ENCODE peak calls at places on chromosomes 3 and 15, in four cellular contexts. L, U, I and Z are unnamed samples.

GRCh38 chr15:45425135-45425534 is 46.8 kb upstream of the GATM start:
- DNase-seq in L (no peak), U (no peak), I (peak; percentile 19), Z (peak; percentile 26)

GRCh38 chr3:171088984-171089754 is 62.6 kb upstream of the SLC2A2 start:
- DNase-seq in L (peak; percentile 23), U (no peak), I (peak; percentile 77), Z (peak; percentile 43)

GRCh38 chr3:33577173-33577572 is 137.0 kb upstream of the UBP1 start:
- DNase-seq in L (peak; percentile 54), U (no peak), I (no peak), Z (no peak)

GRCh38 chr15:66703540-66703941 is 1.5 kb downstream of the SMAD6 start:
- DNase-seq in L (no peak), U (no peak), I (no peak), Z (peak; percentile 74)

GRCh38 chr15:91967935-91968605 is 114.6 kb downstream of the SLCO3A1 start:
- DNase-seq in L (no peak), U (no peak), I (no peak), Z (no peak)

GRCh38 chr3:147413712-147414325 is 4.7 kb downstream of the ZIC1 start:
- DNase-seq in L (no peak), U (no peak), I (no peak), Z (no peak)

GRCh38 chr3:52385157-52385556 is 59.7 kb downstream of the SEMA3G start:
- DNase-seq in L (peak; percentile 42), U (peak; percentile 64), I (peak; percentile 26), Z (peak; percentile 65)

GRCh38 chr3:40516201-40516600 is 8.6 kb upstream of the ZNF621 start:
- DNase-seq in L (no peak), U (no peak), I (no peak), Z (no peak)

GRCh38 chr3:4359805-4360502 is 56.8 kb downstream of the SETMAR start:
- DNase-seq in L (no peak), U (no peak), I (no peak), Z (no peak)

GRCh38 chr15:42338500-42338899 is 20.8 kb upstream of the CAPN3 start:
- DNase-seq in L (no peak), U (no peak), I (no peak), Z (no peak)

GRCh38 chr3:13115991-13116390 is 42.8 kb upstream of the IQSEC1 start:
- DNase-seq in L (no peak), U (no peak), I (no peak), Z (no peak)

GRCh38 chr15:41512512-41513281 is 930 bp downstream of the LTK start:
- DNase-seq in L (no peak), U (no peak), I (no peak), Z (peak; percentile 85)

GRCh38 chr3:49803464-49804140 is 541 bp downstream of the INKA1 start:
- DNase-seq in L (no peak), U (no peak), I (peak; percentile 69), Z (peak; percentile 85)

GRCh38 chr3:61537366-61537765 is 24.0 kb upstream of the PTPRG start:
- DNase-seq in L (no peak), U (no peak), I (no peak), Z (no peak)

GRCh38 chr3:187770224-187770623 is 25.0 kb upstream of the BCL6 start:
- DNase-seq in L (no peak), U (no peak), I (no peak), Z (no peak)

GRCh38 chr3:52248816-52249547 is 3.4 kb downstream of the PPM1M start:
- DNase-seq in L (no peak), U (no peak), I (peak; percentile 38), Z (no peak)

GRCh38 chr3:53078656-53079055 is 32.8 kb upstream of the SFMBT1 start:
- DNase-seq in L (no peak), U (no peak), I (no peak), Z (no peak)

GRCh38 chr15:34125945-34126344 is 24.1 kb downstream of the PGBD4 start:
- DNase-seq in L (no peak), U (no peak), I (no peak), Z (no peak)

GRCh38 chr15:38054488-38054887 is 120.0 kb downstream of the TMCO5A start:
- DNase-seq in L (no peak), U (no peak), I (no peak), Z (no peak)

GRCh38 chr3:133542871-133543270 is 30.6 kb upstream of the CDV3 start:
- DNase-seq in L (no peak), U (no peak), I (no peak), Z (peak; percentile 14)

GRCh38 chr15:82093774-82094211 is 48.0 kb upstream of the MEX3B start:
- DNase-seq in L (peak; percentile 41), U (peak; percentile 74), I (peak; percentile 74), Z (peak; percentile 28)

GRCh38 chr15:75751901-75752300 is 39.3 kb upstream of the CSPG4 start:
- DNase-seq in L (no peak), U (no peak), I (no peak), Z (no peak)

GRCh38 chr3:192835818-192836468 is 81.7 kb downstream of the MB21D2 start:
- DNase-seq in L (no peak), U (no peak), I (no peak), Z (peak; percentile 36)

GRCh38 chr3:46979958-46980497 is 562 bp downstream of the NBEAL2 start:
- DNase-seq in L (no peak), U (no peak), I (no peak), Z (peak; percentile 54)

GRCh38 chr3:69210068-69210730 is 87.8 kb upstream of the LMOD3 start:
- DNase-seq in L (no peak), U (no peak), I (no peak), Z (no peak)

GRCh38 chr3:197426161-197426566 is 127.8 kb upstream of the DLG1 start:
- DNase-seq in L (no peak), U (no peak), I (no peak), Z (no peak)

GRCh38 chr3:89278305-89278704 is 170.9 kb downstream of the EPHA3 start:
- DNase-seq in L (peak; percentile 54), U (no peak), I (no peak), Z (no peak)

GRCh38 chr15:55775316-55775715 is 32.4 kb upstream of the PRTG start:
- DNase-seq in L (no peak), U (no peak), I (no peak), Z (peak; percentile 55)

GRCh38 chr3:123186695-123187094 is 15.0 kb upstream of the SEC22A start:
- DNase-seq in L (no peak), U (no peak), I (peak; percentile 50), Z (no peak)

GRCh38 chr3:155517907-155518306 is 224.4 kb upstream of the STRIT1 start:
- DNase-seq in L (no peak), U (no peak), I (no peak), Z (no peak)

GRCh38 chr3:177249203-177249602 is 51.9 kb upstream of the TBL1XR1 start:
- DNase-seq in L (no peak), U (no peak), I (no peak), Z (no peak)

GRCh38 chr3:143428351-143428750 is 308.8 kb downstream of the CHST2 start:
- DNase-seq in L (no peak), U (no peak), I (no peak), Z (no peak)

GRCh38 chr3:52752045-52752660 is 18.6 kb downstream of the NEK4 start:
- DNase-seq in L (no peak), U (no peak), I (no peak), Z (no peak)

GRCh38 chr3:69770219-69770618 is 31.0 kb downstream of the MITF start:
- DNase-seq in L (no peak), U (no peak), I (peak; percentile 77), Z (no peak)

GRCh38 chr15:25661898-25662297 is 201.2 kb downstream of the ATP10A start:
- DNase-seq in L (no peak), U (no peak), I (no peak), Z (no peak)

GRCh38 chr3:139388961-139389551 is 391 bp downstream of the COPB2 start:
- DNase-seq in L (no peak), U (no peak), I (no peak), Z (no peak)

GRCh38 chr15:82995076-82995475 is 9.1 kb downstream of the RAMAC start:
- DNase-seq in L (no peak), U (no peak), I (no peak), Z (no peak)

GRCh38 chr3:111076732-111077131 is 5.1 kb downstream of the NECTIN3 start:
- DNase-seq in L (no peak), U (no peak), I (no peak), Z (no peak)
- TF ChIP-seq MYC in L (no peak), U (no peak), I (no peak), Z (no peak)

DNA sequence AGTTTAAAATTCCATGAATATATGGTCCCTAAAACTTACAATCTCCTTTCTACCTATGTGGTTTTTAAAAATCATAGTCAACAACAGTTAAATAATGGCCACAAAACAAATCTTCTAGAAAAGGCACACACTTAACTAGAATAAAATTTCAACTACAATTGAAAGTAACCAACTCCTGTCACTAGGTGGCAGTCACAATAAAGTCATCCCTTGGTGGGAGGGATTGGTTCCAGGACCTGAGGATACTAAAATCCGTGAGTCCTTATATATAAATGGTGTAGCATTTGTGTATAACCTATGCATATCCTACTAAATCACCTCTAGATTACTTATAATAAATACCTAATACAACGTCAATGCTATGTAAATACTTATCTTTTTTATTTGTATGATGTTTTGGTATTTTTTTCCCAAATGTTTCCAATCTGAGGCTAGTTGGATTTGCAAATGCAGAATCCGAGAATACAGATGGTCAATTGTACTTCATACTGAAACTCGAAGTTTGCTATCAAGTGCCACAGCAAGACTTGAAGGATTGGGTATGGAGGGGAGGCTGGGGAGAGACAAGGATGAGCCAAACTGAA is 172.6 kb downstream of the FMN1 start:
- DNase-seq in L (peak; percentile 22), U (peak; percentile 79), I (peak; percentile 71), Z (peak; percentile 40)
- TF ChIP-seq CTCF in L (peak; percentile 65), U (peak; percentile 89), I (peak; percentile 45), Z (peak; percentile 41)

DNA sequence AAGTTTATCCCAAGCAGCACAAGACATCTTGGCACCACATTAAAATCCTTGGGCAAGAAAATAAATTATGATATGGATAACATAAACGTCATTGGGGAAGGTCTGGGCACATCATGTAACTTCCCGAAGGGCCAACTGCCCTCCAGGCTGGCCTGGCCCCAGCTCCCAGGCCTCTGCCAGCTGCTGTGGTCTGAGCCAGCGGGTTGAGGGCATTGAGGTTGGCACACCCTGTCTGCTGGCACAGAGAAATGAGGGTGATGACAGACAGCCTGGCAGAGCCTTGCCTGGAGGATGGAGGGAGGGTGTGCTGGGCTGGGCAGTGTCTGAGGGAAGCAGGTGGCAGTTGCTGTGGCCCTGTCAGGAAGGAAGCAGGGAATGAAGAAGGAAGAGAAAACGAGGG is 3.3 kb upstream of the RBSN start:
- DNase-seq in L (no peak), U (no peak), I (no peak), Z (no peak)
- TF ChIP-seq POLR2A in L (no peak), U (no peak), I (no peak), Z (no peak)

GRCh38 chr15:100307241-100307855 is 34.4 kb downstream of the ADAMTS17 start:
- DNase-seq in L (no peak), U (no peak), I (no peak), Z (no peak)
- TF ChIP-seq MYC in L (no peak), U (no peak), I (no peak), Z (no peak)

GRCh38 chr3:79003994-79004393 is 763.8 kb downstream of the ROBO1 start:
- DNase-seq in L (no peak), U (no peak), I (no peak), Z (no peak)
- TF ChIP-seq CTCF in L (no peak), U (no peak), I (no peak), Z (no peak)